ENCODE peak calls at places on chromosomes 11 and 22, in six cellular contexts. One of them, this sample, is unnamed.

GRCh38 chr11:78465169-78465942 is 47.7 kb upstream of the GAB2 start:
- DNase-seq in NCI-H2081: no peak
- DNase-seq in activated CD8-positive, alpha-beta T cell treated with anti-CD3 and anti-CD28 coated beads for 36 hours: peak
- DNase-seq in stimulated activated CD4-positive, alpha-beta T cell treated with anti-CD3 and anti-CD28 coated beads, Interleukin-12 subunit alpha, Interleukin-12 subunit beta, amount 100 ng/mL, for 48 hours: no peak
- DNase-seq in activated naive CD8-positive, alpha-beta T cell treated with anti-CD3 and anti-CD28 coated beads, Interleukin-2, amount 10 ng/mL, durations not matched to agents 7 days and 5 days: peak
- DNase-seq in colonic mucosa: no peak
- DNase-seq in this sample: no peak

GRCh38 chr11:69497221-69497787 is 15.8 kb downstream of the LINC01488 start:
- DNase-seq in NCI-H2081: no peak
- DNase-seq in activated CD8-positive, alpha-beta T cell treated with anti-CD3 and anti-CD28 coated beads for 36 hours: no peak
- DNase-seq in stimulated activated CD4-positive, alpha-beta T cell treated with anti-CD3 and anti-CD28 coated beads, Interleukin-12 subunit alpha, Interleukin-12 subunit beta, amount 100 ng/mL, for 48 hours: no peak
- DNase-seq in activated naive CD8-positive, alpha-beta T cell treated with anti-CD3 and anti-CD28 coated beads, Interleukin-2, amount 10 ng/mL, durations not matched to agents 7 days and 5 days: no peak
- DNase-seq in colonic mucosa: no peak
- DNase-seq in this sample: peak

GRCh38 chr11:100576044-100577021 is 110.8 kb upstream of the ARHGAP42 start:
- DNase-seq in NCI-H2081: peak
- DNase-seq in activated CD8-positive, alpha-beta T cell treated with anti-CD3 and anti-CD28 coated beads for 36 hours: peak
- DNase-seq in stimulated activated CD4-positive, alpha-beta T cell treated with anti-CD3 and anti-CD28 coated beads, Interleukin-12 subunit alpha, Interleukin-12 subunit beta, amount 100 ng/mL, for 48 hours: no peak
- DNase-seq in activated naive CD8-positive, alpha-beta T cell treated with anti-CD3 and anti-CD28 coated beads, Interleukin-2, amount 10 ng/mL, durations not matched to agents 7 days and 5 days: no peak
- DNase-seq in colonic mucosa: peak
- DNase-seq in this sample: no peak

GRCh38 chr11:32435947-32436750 is 810 bp upstream of the WT1 start:
- DNase-seq in NCI-H2081: no peak
- DNase-seq in activated CD8-positive, alpha-beta T cell treated with anti-CD3 and anti-CD28 coated beads for 36 hours: no peak
- DNase-seq in stimulated activated CD4-positive, alpha-beta T cell treated with anti-CD3 and anti-CD28 coated beads, Interleukin-12 subunit alpha, Interleukin-12 subunit beta, amount 100 ng/mL, for 48 hours: no peak
- DNase-seq in activated naive CD8-positive, alpha-beta T cell treated with anti-CD3 and anti-CD28 coated beads, Interleukin-2, amount 10 ng/mL, durations not matched to agents 7 days and 5 days: no peak
- DNase-seq in colonic mucosa: no peak
- DNase-seq in this sample: no peak

GRCh38 chr22:35581023-35581413 is 36.1 kb downstream of the MB start:
- DNase-seq in NCI-H2081: no peak
- DNase-seq in activated CD8-positive, alpha-beta T cell treated with anti-CD3 and anti-CD28 coated beads for 36 hours: no peak
- DNase-seq in stimulated activated CD4-positive, alpha-beta T cell treated with anti-CD3 and anti-CD28 coated beads, Interleukin-12 subunit alpha, Interleukin-12 subunit beta, amount 100 ng/mL, for 48 hours: no peak
- DNase-seq in activated naive CD8-positive, alpha-beta T cell treated with anti-CD3 and anti-CD28 coated beads, Interleukin-2, amount 10 ng/mL, durations not matched to agents 7 days and 5 days: no peak
- DNase-seq in colonic mucosa: no peak
- DNase-seq in this sample: no peak

GRCh38 chr11:61028135-61028729 is 56.8 kb downstream of the CD6 start:
- DNase-seq in NCI-H2081: peak
- DNase-seq in activated CD8-positive, alpha-beta T cell treated with anti-CD3 and anti-CD28 coated beads for 36 hours: peak
- DNase-seq in stimulated activated CD4-positive, alpha-beta T cell treated with anti-CD3 and anti-CD28 coated beads, Interleukin-12 subunit alpha, Interleukin-12 subunit beta, amount 100 ng/mL, for 48 hours: peak
- DNase-seq in activated naive CD8-positive, alpha-beta T cell treated with anti-CD3 and anti-CD28 coated beads, Interleukin-2, amount 10 ng/mL, durations not matched to agents 7 days and 5 days: peak
- DNase-seq in colonic mucosa: no peak
- DNase-seq in this sample: no peak

GRCh38 chr22:29353286-29353685 is 35.1 kb downstream of the AP1B1 start:
- DNase-seq in NCI-H2081: no peak
- DNase-seq in activated CD8-positive, alpha-beta T cell treated with anti-CD3 and anti-CD28 coated beads for 36 hours: no peak
- DNase-seq in stimulated activated CD4-positive, alpha-beta T cell treated with anti-CD3 and anti-CD28 coated beads, Interleukin-12 subunit alpha, Interleukin-12 subunit beta, amount 100 ng/mL, for 48 hours: no peak
- DNase-seq in activated naive CD8-positive, alpha-beta T cell treated with anti-CD3 and anti-CD28 coated beads, Interleukin-2, amount 10 ng/mL, durations not matched to agents 7 days and 5 days: no peak
- DNase-seq in colonic mucosa: no peak
- DNase-seq in this sample: no peak

GRCh38 chr11:2752204-2752772 is 52.5 kb upstream of the KCNQ1OT1 start:
- DNase-seq in NCI-H2081: no peak
- DNase-seq in activated CD8-positive, alpha-beta T cell treated with anti-CD3 and anti-CD28 coated beads for 36 hours: no peak
- DNase-seq in stimulated activated CD4-positive, alpha-beta T cell treated with anti-CD3 and anti-CD28 coated beads, Interleukin-12 subunit alpha, Interleukin-12 subunit beta, amount 100 ng/mL, for 48 hours: no peak
- DNase-seq in activated naive CD8-positive, alpha-beta T cell treated with anti-CD3 and anti-CD28 coated beads, Interleukin-2, amount 10 ng/mL, durations not matched to agents 7 days and 5 days: peak
- DNase-seq in colonic mucosa: no peak
- DNase-seq in this sample: no peak

GRCh38 chr11:70176940-70177689 is 26.0 kb upstream of the FADD start:
- DNase-seq in NCI-H2081: no peak
- DNase-seq in activated CD8-positive, alpha-beta T cell treated with anti-CD3 and anti-CD28 coated beads for 36 hours: peak
- DNase-seq in stimulated activated CD4-positive, alpha-beta T cell treated with anti-CD3 and anti-CD28 coated beads, Interleukin-12 subunit alpha, Interleukin-12 subunit beta, amount 100 ng/mL, for 48 hours: peak
- DNase-seq in activated naive CD8-positive, alpha-beta T cell treated with anti-CD3 and anti-CD28 coated beads, Interleukin-2, amount 10 ng/mL, durations not matched to agents 7 days and 5 days: peak
- DNase-seq in colonic mucosa: peak
- DNase-seq in this sample: no peak

GRCh38 chr11:85809191-85809590 is 1.8 kb downstream of the SYTL2 start:
- DNase-seq in NCI-H2081: no peak
- DNase-seq in activated CD8-positive, alpha-beta T cell treated with anti-CD3 and anti-CD28 coated beads for 36 hours: peak
- DNase-seq in stimulated activated CD4-positive, alpha-beta T cell treated with anti-CD3 and anti-CD28 coated beads, Interleukin-12 subunit alpha, Interleukin-12 subunit beta, amount 100 ng/mL, for 48 hours: no peak
- DNase-seq in activated naive CD8-positive, alpha-beta T cell treated with anti-CD3 and anti-CD28 coated beads, Interleukin-2, amount 10 ng/mL, durations not matched to agents 7 days and 5 days: no peak
- DNase-seq in colonic mucosa: no peak
- DNase-seq in this sample: no peak

GRCh38 chr11:33988586-33989370 is 62.8 kb upstream of the CAPRIN1 start:
- DNase-seq in NCI-H2081: no peak
- DNase-seq in activated CD8-positive, alpha-beta T cell treated with anti-CD3 and anti-CD28 coated beads for 36 hours: no peak
- DNase-seq in stimulated activated CD4-positive, alpha-beta T cell treated with anti-CD3 and anti-CD28 coated beads, Interleukin-12 subunit alpha, Interleukin-12 subunit beta, amount 100 ng/mL, for 48 hours: no peak
- DNase-seq in activated naive CD8-positive, alpha-beta T cell treated with anti-CD3 and anti-CD28 coated beads, Interleukin-2, amount 10 ng/mL, durations not matched to agents 7 days and 5 days: no peak
- DNase-seq in colonic mucosa: no peak
- DNase-seq in this sample: no peak

GRCh38 chr22:45164217-45165123 is 745 bp downstream of the NUP50 start:
- DNase-seq in NCI-H2081: no peak
- DNase-seq in activated CD8-positive, alpha-beta T cell treated with anti-CD3 and anti-CD28 coated beads for 36 hours: peak
- DNase-seq in stimulated activated CD4-positive, alpha-beta T cell treated with anti-CD3 and anti-CD28 coated beads, Interleukin-12 subunit alpha, Interleukin-12 subunit beta, amount 100 ng/mL, for 48 hours: no peak
- DNase-seq in activated naive CD8-positive, alpha-beta T cell treated with anti-CD3 and anti-CD28 coated beads, Interleukin-2, amount 10 ng/mL, durations not matched to agents 7 days and 5 days: peak
- DNase-seq in colonic mucosa: peak
- DNase-seq in this sample: no peak

GRCh38 chr11:86478348-86478747 is 103.7 kb downstream of the CCDC81 start:
- DNase-seq in NCI-H2081: no peak
- DNase-seq in activated CD8-positive, alpha-beta T cell treated with anti-CD3 and anti-CD28 coated beads for 36 hours: no peak
- DNase-seq in stimulated activated CD4-positive, alpha-beta T cell treated with anti-CD3 and anti-CD28 coated beads, Interleukin-12 subunit alpha, Interleukin-12 subunit beta, amount 100 ng/mL, for 48 hours: no peak
- DNase-seq in activated naive CD8-positive, alpha-beta T cell treated with anti-CD3 and anti-CD28 coated beads, Interleukin-2, amount 10 ng/mL, durations not matched to agents 7 days and 5 days: no peak
- DNase-seq in colonic mucosa: no peak
- DNase-seq in this sample: no peak

GRCh38 chr11:119599864-119600593 is 129.0 kb downstream of the NECTIN1 start:
- DNase-seq in NCI-H2081: no peak
- DNase-seq in activated CD8-positive, alpha-beta T cell treated with anti-CD3 and anti-CD28 coated beads for 36 hours: no peak
- DNase-seq in stimulated activated CD4-positive, alpha-beta T cell treated with anti-CD3 and anti-CD28 coated beads, Interleukin-12 subunit alpha, Interleukin-12 subunit beta, amount 100 ng/mL, for 48 hours: no peak
- DNase-seq in activated naive CD8-positive, alpha-beta T cell treated with anti-CD3 and anti-CD28 coated beads, Interleukin-2, amount 10 ng/mL, durations not matched to agents 7 days and 5 days: no peak
- DNase-seq in colonic mucosa: no peak
- DNase-seq in this sample: no peak

GRCh38 chr11:57568330-57568766 is 876 bp upstream of the UBE2L6 start:
- DNase-seq in NCI-H2081: no peak
- DNase-seq in activated CD8-positive, alpha-beta T cell treated with anti-CD3 and anti-CD28 coated beads for 36 hours: peak
- DNase-seq in stimulated activated CD4-positive, alpha-beta T cell treated with anti-CD3 and anti-CD28 coated beads, Interleukin-12 subunit alpha, Interleukin-12 subunit beta, amount 100 ng/mL, for 48 hours: peak
- DNase-seq in activated naive CD8-positive, alpha-beta T cell treated with anti-CD3 and anti-CD28 coated beads, Interleukin-2, amount 10 ng/mL, durations not matched to agents 7 days and 5 days: peak
- DNase-seq in colonic mucosa: peak
- DNase-seq in this sample: peak

GRCh38 chr11:533586-534196 is 1.7 kb downstream of the HRAS start:
- DNase-seq in NCI-H2081: no peak
- DNase-seq in activated CD8-positive, alpha-beta T cell treated with anti-CD3 and anti-CD28 coated beads for 36 hours: no peak
- DNase-seq in stimulated activated CD4-positive, alpha-beta T cell treated with anti-CD3 and anti-CD28 coated beads, Interleukin-12 subunit alpha, Interleukin-12 subunit beta, amount 100 ng/mL, for 48 hours: no peak
- DNase-seq in activated naive CD8-positive, alpha-beta T cell treated with anti-CD3 and anti-CD28 coated beads, Interleukin-2, amount 10 ng/mL, durations not matched to agents 7 days and 5 days: no peak
- DNase-seq in colonic mucosa: no peak
- DNase-seq in this sample: no peak

GRCh38 chr22:43844560-43845545 is 17.5 kb downstream of the SULT4A1 start:
- DNase-seq in NCI-H2081: no peak
- DNase-seq in activated CD8-positive, alpha-beta T cell treated with anti-CD3 and anti-CD28 coated beads for 36 hours: no peak
- DNase-seq in stimulated activated CD4-positive, alpha-beta T cell treated with anti-CD3 and anti-CD28 coated beads, Interleukin-12 subunit alpha, Interleukin-12 subunit beta, amount 100 ng/mL, for 48 hours: no peak
- DNase-seq in activated naive CD8-positive, alpha-beta T cell treated with anti-CD3 and anti-CD28 coated beads, Interleukin-2, amount 10 ng/mL, durations not matched to agents 7 days and 5 days: no peak
- DNase-seq in colonic mucosa: no peak
- DNase-seq in this sample: no peak

GRCh38 chr22:19766506-19767426 is 6.2 kb downstream of the TBX1 start:
- DNase-seq in NCI-H2081: no peak
- DNase-seq in activated CD8-positive, alpha-beta T cell treated with anti-CD3 and anti-CD28 coated beads for 36 hours: peak
- DNase-seq in stimulated activated CD4-positive, alpha-beta T cell treated with anti-CD3 and anti-CD28 coated beads, Interleukin-12 subunit alpha, Interleukin-12 subunit beta, amount 100 ng/mL, for 48 hours: peak
- DNase-seq in activated naive CD8-positive, alpha-beta T cell treated with anti-CD3 and anti-CD28 coated beads, Interleukin-2, amount 10 ng/mL, durations not matched to agents 7 days and 5 days: peak
- DNase-seq in colonic mucosa: peak
- DNase-seq in this sample: no peak

GRCh38 chr22:20244744-20245576 is 23.2 kb downstream of the RTN4R start:
- DNase-seq in NCI-H2081: peak
- DNase-seq in activated CD8-positive, alpha-beta T cell treated with anti-CD3 and anti-CD28 coated beads for 36 hours: peak
- DNase-seq in stimulated activated CD4-positive, alpha-beta T cell treated with anti-CD3 and anti-CD28 coated beads, Interleukin-12 subunit alpha, Interleukin-12 subunit beta, amount 100 ng/mL, for 48 hours: no peak
- DNase-seq in activated naive CD8-positive, alpha-beta T cell treated with anti-CD3 and anti-CD28 coated beads, Interleukin-2, amount 10 ng/mL, durations not matched to agents 7 days and 5 days: peak
- DNase-seq in colonic mucosa: no peak
- DNase-seq in this sample: no peak

GRCh38 chr11:926341-926916 is 759 bp downstream of the AP2A2 start:
- DNase-seq in NCI-H2081: peak
- DNase-seq in activated CD8-positive, alpha-beta T cell treated with anti-CD3 and anti-CD28 coated beads for 36 hours: no peak
- DNase-seq in stimulated activated CD4-positive, alpha-beta T cell treated with anti-CD3 and anti-CD28 coated beads, Interleukin-12 subunit alpha, Interleukin-12 subunit beta, amount 100 ng/mL, for 48 hours: no peak
- DNase-seq in activated naive CD8-positive, alpha-beta T cell treated with anti-CD3 and anti-CD28 coated beads, Interleukin-2, amount 10 ng/mL, durations not matched to agents 7 days and 5 days: no peak
- DNase-seq in colonic mucosa: peak
- DNase-seq in this sample: peak